ENCODE peak calls at places on chromosomes 7 and 10, in seven cellular contexts. One of them, this sample, is unnamed.
A peak's percentile ranks its signal among the peaks of the same experiment; 100 is the strongest.

GRCh38 chr10:69845574-69846251 is 44.0 kb downstream of the COL13A1 start:
- DNase-seq in suprapubic skin: no peak
- DNase-seq in GM23338: no peak
- DNase-seq in astrocyte: no peak
- DNase-seq in psoas muscle: peak; percentile 90
- DNase-seq in coronary artery: no peak
- DNase-seq in K562: no peak
- DNase-seq in this sample: no peak

GRCh38 chr10:75049316-75050285 is 61.9 kb upstream of the SAMD8 start:
- DNase-seq in suprapubic skin: no peak
- DNase-seq in GM23338: no peak
- DNase-seq in astrocyte: no peak
- DNase-seq in psoas muscle: no peak
- DNase-seq in coronary artery: no peak
- DNase-seq in K562: no peak
- DNase-seq in this sample: no peak

GRCh38 chr7:66265566-66265965 is 60.4 kb downstream of the TPST1 start:
- DNase-seq in suprapubic skin: no peak
- DNase-seq in GM23338: peak; percentile 43
- DNase-seq in astrocyte: no peak
- DNase-seq in psoas muscle: no peak
- DNase-seq in coronary artery: no peak
- DNase-seq in K562: peak; percentile 32
- DNase-seq in this sample: no peak

GRCh38 chr10:44195120-44196007 is 189.5 kb downstream of the CXCL12 start:
- DNase-seq in suprapubic skin: no peak
- DNase-seq in GM23338: no peak
- DNase-seq in astrocyte: peak; percentile 94
- DNase-seq in psoas muscle: peak; percentile 80
- DNase-seq in coronary artery: peak; percentile 80
- DNase-seq in K562: no peak
- DNase-seq in this sample: no peak

GRCh38 chr7:76234931-76235441 is 33.3 kb downstream of the SRRM3 start:
- DNase-seq in suprapubic skin: no peak
- DNase-seq in GM23338: peak; percentile 91
- DNase-seq in astrocyte: peak; percentile 67
- DNase-seq in psoas muscle: peak; percentile 79
- DNase-seq in coronary artery: no peak
- DNase-seq in K562: peak; percentile 100
- DNase-seq in this sample: peak; percentile 77

GRCh38 chr7:86914468-86915054 is 144.9 kb downstream of the ELAPOR2 start:
- DNase-seq in suprapubic skin: no peak
- DNase-seq in GM23338: peak; percentile 55
- DNase-seq in astrocyte: no peak
- DNase-seq in psoas muscle: no peak
- DNase-seq in coronary artery: no peak
- DNase-seq in K562: peak; percentile 34
- DNase-seq in this sample: no peak

GRCh38 chr10:110363572-110364411 is 59.1 kb upstream of the SMNDC1 start:
- DNase-seq in suprapubic skin: no peak
- DNase-seq in GM23338: no peak
- DNase-seq in astrocyte: no peak
- DNase-seq in psoas muscle: no peak
- DNase-seq in coronary artery: no peak
- DNase-seq in K562: no peak
- DNase-seq in this sample: no peak

GRCh38 chr10:121237718-121238117 is 360.5 kb downstream of the FGFR2 start:
- DNase-seq in suprapubic skin: no peak
- DNase-seq in GM23338: peak; percentile 27
- DNase-seq in astrocyte: no peak
- DNase-seq in psoas muscle: no peak
- DNase-seq in coronary artery: no peak
- DNase-seq in K562: peak; percentile 8
- DNase-seq in this sample: no peak

GRCh38 chr7:90788057-90788456 is 191.9 kb downstream of the CDK14 start:
- DNase-seq in suprapubic skin: no peak
- DNase-seq in GM23338: no peak
- DNase-seq in astrocyte: peak; percentile 35
- DNase-seq in psoas muscle: no peak
- DNase-seq in coronary artery: no peak
- DNase-seq in K562: no peak
- DNase-seq in this sample: no peak

GRCh38 chr10:70272925-70273316 is 10.9 kb downstream of the NPFFR1 start:
- DNase-seq in suprapubic skin: no peak
- DNase-seq in GM23338: no peak
- DNase-seq in astrocyte: no peak
- DNase-seq in psoas muscle: no peak
- DNase-seq in coronary artery: no peak
- DNase-seq in K562: peak; percentile 34
- DNase-seq in this sample: no peak

GRCh38 chr7:106824458-106824857 is 40.6 kb upstream of the PIK3CG start:
- DNase-seq in suprapubic skin: no peak
- DNase-seq in GM23338: no peak
- DNase-seq in astrocyte: peak; percentile 56
- DNase-seq in psoas muscle: no peak
- DNase-seq in coronary artery: no peak
- DNase-seq in K562: no peak
- DNase-seq in this sample: no peak

GRCh38 chr10:13915710-13916109 is 328.9 kb downstream of the PRPF18 start:
- DNase-seq in suprapubic skin: no peak
- DNase-seq in GM23338: no peak
- DNase-seq in astrocyte: no peak
- DNase-seq in psoas muscle: no peak
- DNase-seq in coronary artery: no peak
- DNase-seq in K562: no peak
- DNase-seq in this sample: peak; percentile 70

GRCh38 chr7:2530076-2530967 is 10.7 kb downstream of the LFNG start:
- DNase-seq in suprapubic skin: no peak
- DNase-seq in GM23338: no peak
- DNase-seq in astrocyte: no peak
- DNase-seq in psoas muscle: peak; percentile 62
- DNase-seq in coronary artery: no peak
- DNase-seq in K562: peak; percentile 78
- DNase-seq in this sample: no peak

GRCh38 chr7:152924826-152925411 is 165.4 kb downstream of the ACTR3B start:
- DNase-seq in suprapubic skin: no peak
- DNase-seq in GM23338: peak; percentile 71
- DNase-seq in astrocyte: no peak
- DNase-seq in psoas muscle: no peak
- DNase-seq in coronary artery: no peak
- DNase-seq in K562: no peak
- DNase-seq in this sample: no peak

GRCh38 chr10:110725809-110726641 is 81.9 kb downstream of the RBM20 start:
- DNase-seq in suprapubic skin: no peak
- DNase-seq in GM23338: peak; percentile 19
- DNase-seq in astrocyte: no peak
- DNase-seq in psoas muscle: peak; percentile 92
- DNase-seq in coronary artery: peak; percentile 76
- DNase-seq in K562: no peak
- DNase-seq in this sample: no peak

GRCh38 chr10:128850647-128851046 is 616.4 kb upstream of the MGMT start:
- DNase-seq in suprapubic skin: no peak
- DNase-seq in GM23338: no peak
- DNase-seq in astrocyte: no peak
- DNase-seq in psoas muscle: no peak
- DNase-seq in coronary artery: no peak
- DNase-seq in K562: no peak
- DNase-seq in this sample: no peak

GRCh38 chr7:42914009-42914725 is 2.3 kb upstream of the C7orf25 start:
- DNase-seq in suprapubic skin: no peak
- DNase-seq in GM23338: no peak
- DNase-seq in astrocyte: peak; percentile 83
- DNase-seq in psoas muscle: no peak
- DNase-seq in coronary artery: no peak
- DNase-seq in K562: no peak
- DNase-seq in this sample: no peak
- H3K27ac ChIP-seq in suprapubic skin: no peak overlapping the region
- H3K27ac ChIP-seq in GM23338: peak overlapping the region; percentile 90
- H3K27ac ChIP-seq in astrocyte: peak overlapping the region; percentile 8
- H3K27ac ChIP-seq in psoas muscle: no peak overlapping the region
- H3K27ac ChIP-seq in coronary artery: no peak overlapping the region
- H3K27ac ChIP-seq in K562: peak overlapping the region; percentile 49
- H3K27ac ChIP-seq in this sample: no peak overlapping the region

DNA sequence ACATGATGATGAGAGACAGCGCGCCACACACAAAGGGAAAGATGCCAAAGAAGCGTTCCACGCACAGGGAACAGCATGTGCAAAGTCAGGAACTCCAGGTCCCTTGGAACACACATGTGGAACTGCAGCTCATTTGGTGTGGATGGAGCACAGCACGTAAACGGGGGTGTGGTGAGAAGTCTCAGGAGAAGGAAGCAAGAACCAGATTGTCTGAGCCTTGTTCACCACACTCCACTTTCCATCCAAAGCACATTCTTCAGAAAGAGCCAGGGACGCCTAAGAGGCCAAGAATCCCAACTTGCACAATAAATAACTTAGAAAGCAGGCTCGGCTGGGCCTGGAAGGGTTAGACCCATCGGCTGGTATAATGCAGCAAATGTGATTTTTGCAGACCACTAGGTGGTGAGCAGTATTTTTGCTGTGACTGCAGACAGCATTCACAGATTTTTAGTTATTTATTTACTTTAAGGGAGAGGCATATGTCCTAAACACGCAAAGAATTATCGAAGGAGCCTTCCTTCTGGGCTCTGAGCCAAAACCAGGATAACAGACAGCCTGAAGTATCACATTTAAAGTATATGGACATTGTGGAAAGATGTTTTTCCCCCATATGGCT is 27.9 kb upstream of the ASCC1 start:
- DNase-seq in suprapubic skin: peak; percentile 89
- DNase-seq in GM23338: no peak
- DNase-seq in astrocyte: peak; percentile 70
- DNase-seq in psoas muscle: peak; percentile 84
- DNase-seq in coronary artery: peak; percentile 90
- DNase-seq in K562: peak; percentile 29
- DNase-seq in this sample: no peak
- H3K27ac ChIP-seq in suprapubic skin: peak overlapping the region; percentile 76
- H3K27ac ChIP-seq in GM23338: no peak overlapping the region
- H3K27ac ChIP-seq in astrocyte: no peak overlapping the region
- H3K27ac ChIP-seq in psoas muscle: peak overlapping the region; percentile 90
- H3K27ac ChIP-seq in coronary artery: peak overlapping the region; percentile 84
- H3K27ac ChIP-seq in K562: peak overlapping the region; percentile 73
- H3K27ac ChIP-seq in this sample: peak overlapping the region; percentile 68

GRCh38 chr7:150688630-150689029 is 3.1 kb downstream of the GIMAP2 start:
- DNase-seq in suprapubic skin: no peak
- DNase-seq in GM23338: peak; percentile 1
- DNase-seq in astrocyte: no peak
- DNase-seq in psoas muscle: no peak
- DNase-seq in coronary artery: no peak
- DNase-seq in K562: no peak
- DNase-seq in this sample: no peak

GRCh38 chr7:150685219-150686029 is at the start of gene GIMAP2:
- DNase-seq in suprapubic skin: no peak
- DNase-seq in GM23338: no peak
- DNase-seq in astrocyte: no peak
- DNase-seq in psoas muscle: no peak
- DNase-seq in coronary artery: no peak
- DNase-seq in K562: no peak
- DNase-seq in this sample: no peak

GRCh38 chr7:150686030-150686626 is 622 bp downstream of the GIMAP2 start:
- DNase-seq in suprapubic skin: no peak
- DNase-seq in GM23338: no peak
- DNase-seq in astrocyte: no peak
- DNase-seq in psoas muscle: no peak
- DNase-seq in coronary artery: no peak
- DNase-seq in K562: no peak
- DNase-seq in this sample: no peak
- H3K27ac ChIP-seq in suprapubic skin: peak overlapping the region; percentile 52
- H3K27ac ChIP-seq in GM23338: no peak overlapping the region
- H3K27ac ChIP-seq in astrocyte: no peak overlapping the region
- H3K27ac ChIP-seq in psoas muscle: peak overlapping the region; percentile 58
- H3K27ac ChIP-seq in coronary artery: peak overlapping the region; percentile 51
- H3K27ac ChIP-seq in K562: no peak overlapping the region
- H3K27ac ChIP-seq in this sample: peak overlapping the region; percentile 80

GRCh38 chr10:116597543-116597942 is 6.8 kb downstream of the PNLIPRP1 start:
- DNase-seq in suprapubic skin: no peak
- DNase-seq in GM23338: no peak
- DNase-seq in astrocyte: no peak
- DNase-seq in psoas muscle: no peak
- DNase-seq in coronary artery: no peak
- DNase-seq in K562: no peak
- DNase-seq in this sample: no peak

GRCh38 chr10:116596062-116596461 is 5.3 kb downstream of the PNLIPRP1 start:
- DNase-seq in suprapubic skin: no peak
- DNase-seq in GM23338: no peak
- DNase-seq in astrocyte: no peak
- DNase-seq in psoas muscle: no peak
- DNase-seq in coronary artery: no peak
- DNase-seq in K562: no peak
- DNase-seq in this sample: no peak

GRCh38 chr10:116598326-116598725 is 7.6 kb downstream of the PNLIPRP1 start:
- DNase-seq in suprapubic skin: no peak
- DNase-seq in GM23338: no peak
- DNase-seq in astrocyte: no peak
- DNase-seq in psoas muscle: no peak
- DNase-seq in coronary artery: no peak
- DNase-seq in K562: no peak
- DNase-seq in this sample: no peak

GRCh38 chr10:116593139-116593740 is 2.5 kb downstream of the PNLIPRP1 start:
- DNase-seq in suprapubic skin: no peak
- DNase-seq in GM23338: no peak
- DNase-seq in astrocyte: no peak
- DNase-seq in psoas muscle: no peak
- DNase-seq in coronary artery: no peak
- DNase-seq in K562: no peak
- DNase-seq in this sample: no peak

DNA sequence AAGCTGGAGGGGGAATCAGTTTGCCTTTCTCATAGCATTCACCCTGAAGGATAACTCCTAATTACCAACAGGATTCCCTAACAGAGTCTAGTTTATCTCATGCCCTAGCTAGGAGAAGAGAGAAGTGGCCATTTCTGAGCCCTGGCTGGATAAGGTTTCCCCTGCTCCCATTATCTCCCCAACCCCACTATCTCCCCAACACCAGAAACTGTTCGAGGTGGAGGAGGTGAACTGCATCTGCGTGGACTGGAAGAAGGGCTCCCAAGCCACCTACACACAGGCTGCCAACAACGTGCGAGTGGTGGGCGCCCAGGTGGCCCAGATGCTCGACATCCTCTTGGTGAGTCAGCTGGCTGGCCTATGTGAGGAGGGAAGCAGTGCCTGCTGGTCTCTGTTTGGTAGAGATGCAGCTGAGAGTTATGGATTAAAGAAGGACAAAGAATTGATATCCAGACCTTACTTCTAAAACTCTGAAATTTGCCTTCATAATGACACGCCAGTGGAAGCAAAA is 3.8 kb downstream of the PNLIPRP1 start:
- DNase-seq in suprapubic skin: no peak
- DNase-seq in GM23338: no peak
- DNase-seq in astrocyte: no peak
- DNase-seq in psoas muscle: no peak
- DNase-seq in coronary artery: no peak
- DNase-seq in K562: no peak
- DNase-seq in this sample: no peak
- H3K27ac ChIP-seq in suprapubic skin: no peak overlapping the region
- H3K27ac ChIP-seq in GM23338: no peak overlapping the region
- H3K27ac ChIP-seq in astrocyte: no peak overlapping the region
- H3K27ac ChIP-seq in psoas muscle: no peak overlapping the region
- H3K27ac ChIP-seq in coronary artery: no peak overlapping the region
- H3K27ac ChIP-seq in K562: no peak overlapping the region
- H3K27ac ChIP-seq in this sample: no peak overlapping the region

GRCh38 chr7:604884-605531 is 85.4 kb upstream of the PDGFA start:
- DNase-seq in suprapubic skin: no peak
- DNase-seq in GM23338: no peak
- DNase-seq in astrocyte: no peak
- DNase-seq in psoas muscle: no peak
- DNase-seq in coronary artery: peak; percentile 75
- DNase-seq in K562: peak; percentile 57
- DNase-seq in this sample: no peak
- H3K27ac ChIP-seq in suprapubic skin: peak overlapping the region; percentile 82
- H3K27ac ChIP-seq in GM23338: no peak overlapping the region
- H3K27ac ChIP-seq in astrocyte: peak overlapping the region; percentile 96
- H3K27ac ChIP-seq in psoas muscle: peak overlapping the region; percentile 81
- H3K27ac ChIP-seq in coronary artery: peak overlapping the region; percentile 95
- H3K27ac ChIP-seq in K562: peak overlapping the region; percentile 100
- H3K27ac ChIP-seq in this sample: peak overlapping the region; percentile 73